ENCODE peak calls at places on chromosomes 3 and 15, in six cellular contexts. O is GM12892, H is HepG2, B is GM12878, Y is K562, F is H1. P is an unnamed sample.
A peak's percentile ranks its signal among the peaks of the same experiment; 100 is the strongest.

GRCh38 chr3:185825639-185826481 is 1.0 kb upstream of the IGF2BP2 start:
- DNase-seq in B (no peak), F (peak; percentile 73), O (peak; percentile 45), H (no peak), Y (peak; percentile 58), P (no peak)

GRCh38 chr3:123471106-123471505 is 22.2 kb upstream of the ADCY5 start:
- DNase-seq in F (no peak), B (no peak), O (no peak), H (no peak), Y (no peak), P (no peak)

GRCh38 chr3:193832833-193833413 is 239.9 kb downstream of the OPA1 start:
- DNase-seq in F (no peak), B (no peak), H (no peak), Y (no peak), O (no peak), P (no peak)

GRCh38 chr15:85316244-85316934 is 64.0 kb upstream of the AKAP13 start:
- DNase-seq in O (no peak), B (no peak), H (peak; percentile 14), Y (no peak), F (peak; percentile 22), P (no peak)

GRCh38 chr15:39140060-39140604 is 440.7 kb upstream of the THBS1 start:
- DNase-seq in B (no peak), Y (peak; percentile 77), O (no peak), F (no peak), H (peak; percentile 67), P (no peak)

GRCh38 chr3:152183473-152183872 is 85.3 kb upstream of the MBNL1 start:
- DNase-seq in F (peak; percentile 53), Y (peak; percentile 68), O (no peak), B (no peak), H (peak; percentile 54), P (no peak)

GRCh38 chr3:46098319-46098761 is 71.1 kb upstream of the XCR1 start:
- DNase-seq in H (no peak), O (peak; percentile 30), B (peak; percentile 86), Y (no peak), F (no peak), P (no peak)

GRCh38 chr3:167032267-167032876 is 347.7 kb downstream of the ZBBX start:
- DNase-seq in B (no peak), Y (no peak), O (no peak), H (peak; percentile 57), F (no peak), P (no peak)

GRCh38 chr3:148079370-148079769 is 618.3 kb upstream of the AGTR1 start:
- DNase-seq in B (no peak), Y (no peak), O (no peak), H (no peak), F (no peak), P (no peak)

GRCh38 chr3:5226783-5227182 is 39.3 kb downstream of the EDEM1 start:
- DNase-seq in F (no peak), H (peak; percentile 5), O (no peak), B (no peak), Y (peak; percentile 41), P (no peak)

GRCh38 chr3:156150434-156151066 is 30.2 kb downstream of the KCNAB1 start:
- DNase-seq in B (no peak), Y (peak; percentile 38), H (peak; percentile 26), F (peak; percentile 55), O (no peak), P (no peak)

GRCh38 chr3:69775751-69776150 is 36.5 kb downstream of the MITF start:
- DNase-seq in H (no peak), B (no peak), Y (no peak), F (no peak), O (no peak), P (no peak)

GRCh38 chr3:33167284-33167683 is 51.3 kb downstream of the SUSD5 start:
- DNase-seq in Y (no peak), F (no peak), B (no peak), H (no peak), O (no peak), P (no peak)

GRCh38 chr3:122661633-122662032 is 19.0 kb upstream of the PARP14 start:
- DNase-seq in Y (no peak), B (no peak), O (no peak), F (no peak), H (no peak), P (no peak)

GRCh38 chr15:100832178-100832942 is 47.3 kb upstream of the ALDH1A3 start:
- DNase-seq in O (no peak), H (no peak), Y (no peak), B (no peak), F (no peak), P (no peak)

GRCh38 chr3:126179825-126180476 is 435 bp downstream of the ALDH1L1 start:
- DNase-seq in O (no peak), B (no peak), F (peak; percentile 82), Y (no peak), H (peak; percentile 89), P (no peak)

GRCh38 chr3:28989646-28990089 is 291.2 kb upstream of the RBMS3 start:
- DNase-seq in F (no peak), H (no peak), B (peak; percentile 32), Y (no peak), O (no peak), P (no peak)

GRCh38 chr15:25862469-25863066 is 559 bp downstream of the ATP10A start:
- DNase-seq in F (peak; percentile 68), H (no peak), Y (no peak), B (no peak), O (no peak), P (no peak)

GRCh38 chr15:34812369-34812768 is 17.0 kb upstream of the ACTC1 start:
- DNase-seq in O (no peak), Y (no peak), B (no peak), F (no peak), H (no peak), P (no peak)

DNA sequence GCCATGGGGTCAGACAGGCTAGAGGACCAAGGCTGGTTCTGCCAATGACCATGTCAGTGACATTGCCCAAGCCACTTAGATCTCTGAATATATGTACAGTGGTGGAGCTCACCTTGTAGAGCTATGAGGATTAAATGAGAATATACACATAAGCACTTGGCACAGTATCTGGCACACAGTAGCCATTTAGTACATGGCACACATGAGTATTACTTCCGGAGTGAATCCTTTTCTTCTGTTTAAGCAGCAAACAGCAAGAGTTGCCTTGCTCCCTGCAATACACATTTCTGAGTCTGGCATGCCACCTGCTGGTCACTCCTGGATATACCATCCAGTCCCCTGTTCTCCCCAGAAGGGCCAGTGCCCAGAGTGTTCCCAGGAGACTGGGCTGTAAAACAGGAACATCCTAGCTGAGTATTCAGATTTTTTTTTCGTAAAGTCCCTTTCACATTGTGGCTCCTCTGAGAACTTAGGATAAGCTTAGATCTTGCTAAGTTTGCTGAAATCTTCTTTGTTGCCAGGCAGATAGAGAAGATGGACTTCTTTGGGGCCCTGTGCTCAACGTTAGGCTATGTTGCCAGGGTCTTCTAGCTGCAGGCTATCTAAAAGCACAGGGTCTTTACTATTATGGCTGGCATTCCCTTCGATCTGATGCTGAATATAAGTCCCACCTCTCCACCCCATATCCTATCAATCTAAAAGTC is 203.4 kb downstream of the ADAMTS9 start:
- DNase-seq in Y (peak; percentile 41), O (peak; percentile 16), H (peak; percentile 41), F (peak; percentile 94), B (peak; percentile 45), P (peak; percentile 40)
- TF ChIP-seq POLR2A in Y (no peak), O (no peak), H (no peak), F (no peak), B (no peak), P (no peak)

GRCh38 chr15:79025802-79026201 is 64.8 kb downstream of the RASGRF1 start:
- DNase-seq in H (no peak), Y (no peak), O (no peak), B (no peak), F (no peak), P (no peak)
- TF ChIP-seq TAF1 in H (no peak), Y (no peak), O (no peak), B (no peak), F (no peak), P (no peak)

GRCh38 chr3:161356287-161356686 is 15.0 kb downstream of the SPTSSB start:
- DNase-seq in B (no peak), H (no peak), F (no peak), Y (no peak), O (no peak), P (no peak)
- TF ChIP-seq POLR2A in B (no peak), H (no peak), F (no peak), Y (no peak), O (no peak), P (no peak)

GRCh38 chr3:101036676-101037075 is 43.5 kb upstream of the ABI3BP start:
- DNase-seq in Y (no peak), O (no peak), H (no peak), B (no peak), F (no peak), P (no peak)
- TF ChIP-seq TAF1 in Y (no peak), O (no peak), H (no peak), B (no peak), F (no peak), P (no peak)

GRCh38 chr3:129313415-129313982 is 34.8 kb downstream of the HMCES start:
- DNase-seq in O (no peak), Y (no peak), B (no peak), F (no peak), H (no peak), P (no peak)
- TF ChIP-seq POLR2A in O (peak; percentile 78), Y (peak; percentile 56), B (peak; percentile 77), F (peak; percentile 97), H (no peak), P (peak; percentile 60)

GRCh38 chr15:60656491-60657284 is 177.7 kb upstream of the ICE2 start:
- DNase-seq in B (no peak), F (no peak), H (no peak), Y (no peak), O (no peak), P (no peak)
- TF ChIP-seq TAF1 in B (no peak), F (no peak), H (no peak), Y (no peak), O (no peak), P (no peak)

P was measured in GM12891.